ENCODE peak calls at places on chromosomes 11 and 22, in ten cellular contexts. N, G, B, E, D, S, J, F, L and X are unnamed samples. For H3K9me3, the result is how much of the 10 kb centered on the place peaks cover.

GRCh38 chr11:22787565-22788162 is 41.9 kb downstream of the SVIP start:
- DNase-seq in N (peak), G (peak), B (peak), E (peak), D (peak), S (no peak), J (no peak), F (peak), L (no peak), X (peak)

GRCh38 chr11:65662247-65662801 is 392 bp downstream of the RELA start:
- DNase-seq in N (no peak), G (no peak), B (no peak), E (peak), D (no peak), S (no peak), J (no peak), F (no peak), L (no peak), X (no peak)

GRCh38 chr11:125569913-125570621 is 790 bp downstream of the EI24 start:
- DNase-seq in N (no peak), G (no peak), B (no peak), E (no peak), D (peak), S (no peak), J (no peak), F (no peak), L (no peak), X (no peak)

GRCh38 chr11:83609181-83609580 is 323.0 kb upstream of the CCDC90B start:
- DNase-seq in N (no peak), G (no peak), B (no peak), E (no peak), D (no peak), S (no peak), J (no peak), F (no peak), L (no peak), X (no peak)

GRCh38 chr11:74417379-74417804 is 19.2 kb upstream of the PGM2L1 start:
- DNase-seq in N (no peak), G (no peak), B (no peak), E (no peak), D (peak), S (no peak), J (no peak), F (no peak), L (no peak), X (no peak)

GRCh38 chr22:42294034-42294985 is 23.9 kb upstream of the TCF20 start:
- DNase-seq in N (no peak), G (peak), B (no peak), E (peak), D (peak), S (no peak), J (no peak), F (peak), L (no peak), X (no peak)

GRCh38 chr22:49350441-49351121 is 477.1 kb downstream of the BRD1 start:
- DNase-seq in N (no peak), G (peak), B (no peak), E (no peak), D (no peak), S (no peak), J (no peak), F (no peak), L (peak), X (no peak)

GRCh38 chr11:118342503-118343161 is at the start of gene CD3D:
- DNase-seq in N (no peak), G (no peak), B (no peak), E (no peak), D (peak), S (peak), J (no peak), F (no peak), L (no peak), X (peak)

GRCh38 chr22:45090364-45090960 is 73.3 kb upstream of the NUP50 start:
- DNase-seq in N (no peak), G (peak), B (no peak), E (peak), D (no peak), S (no peak), J (no peak), F (peak), L (no peak), X (no peak)

GRCh38 chr11:12281571-12282478 is 95.5 kb upstream of the PARVA start:
- DNase-seq in N (peak), G (peak), B (peak), E (peak), D (peak), S (peak), J (peak), F (peak), L (peak), X (peak)

GRCh38 chr22:22682196-22682595 is 37.8 kb downstream of the GGTLC2 start:
- DNase-seq in N (no peak), G (no peak), B (no peak), E (no peak), D (no peak), S (no peak), J (no peak), F (no peak), L (no peak), X (no peak)

GRCh38 chr11:29263971-29264682 is 752.7 kb downstream of the KCNA4 start:
- DNase-seq in N (no peak), G (no peak), B (no peak), E (peak), D (no peak), S (no peak), J (no peak), F (no peak), L (no peak), X (no peak)

GRCh38 chr11:109247071-109247470 is 174.9 kb upstream of the C11orf87 start:
- DNase-seq in N (no peak), G (no peak), B (no peak), E (no peak), D (no peak), S (no peak), J (no peak), F (no peak), L (no peak), X (no peak)

GRCh38 chr22:23457586-23457985 is 122.5 kb downstream of the IGLL1 start:
- DNase-seq in N (no peak), G (no peak), B (no peak), E (no peak), D (no peak), S (no peak), J (no peak), F (no peak), L (no peak), X (no peak)

GRCh38 chr11:113296447-113297205 is 17.8 kb upstream of the TTC12 start:
- DNase-seq in N (no peak), G (no peak), B (no peak), E (no peak), D (no peak), S (no peak), J (no peak), F (no peak), L (no peak), X (no peak)

GRCh38 chr11:69654660-69655478 is 13.9 kb downstream of the CCND1 start:
- DNase-seq in N (peak), G (no peak), B (no peak), E (no peak), D (no peak), S (no peak), J (no peak), F (no peak), L (peak), X (no peak)

GRCh38 chr22:23037429-23038333 is 32.6 kb upstream of the GNAZ start:
- DNase-seq in N (no peak), G (no peak), B (no peak), E (no peak), D (no peak), S (no peak), J (no peak), F (no peak), L (peak), X (no peak)

GRCh38 chr22:38120359-38121110 is 10.1 kb upstream of the BAIAP2L2 start:
- DNase-seq in N (no peak), G (peak), B (no peak), E (no peak), D (no peak), S (no peak), J (no peak), F (no peak), L (peak), X (no peak)

GRCh38 chr11:125587480-125587879 is 5.2 kb upstream of the STT3A start:
- DNase-seq in N (no peak), G (no peak), B (no peak), E (no peak), D (no peak), S (no peak), J (no peak), F (no peak), L (no peak), X (no peak)

GRCh38 chr11:76824980-76825725 is 35.6 kb upstream of the ACER3 start:
- DNase-seq in N (no peak), G (no peak), B (no peak), E (no peak), D (no peak), S (no peak), J (no peak), F (no peak), L (no peak), X (no peak)

GRCh38 chr11:12187399-12187798 is 77.0 kb downstream of the MICAL2 start:
- DNase-seq in N (no peak), G (no peak), B (no peak), E (peak), D (no peak), S (no peak), J (no peak), F (no peak), L (no peak), X (no peak)

GRCh38 chr22:21064917-21065864 is 19.4 kb downstream of the LRRC74B start:
- DNase-seq in N (no peak), G (no peak), B (no peak), E (no peak), D (no peak), S (no peak), J (no peak), F (no peak), L (peak), X (no peak)

GRCh38 chr22:32080904-32081303 is 37.8 kb downstream of the SLC5A1 start:
- DNase-seq in N (peak), G (peak), B (peak), E (peak), D (peak), S (peak), J (no peak), F (peak), L (no peak), X (no peak)

GRCh38 chr11:109362059-109362458 is 59.9 kb upstream of the C11orf87 start:
- DNase-seq in N (no peak), G (no peak), B (no peak), E (no peak), D (no peak), S (no peak), J (no peak), F (no peak), L (no peak), X (no peak)

GRCh38 chr11:116931206-116931953 is 94.0 kb upstream of the APOA1 start:
- DNase-seq in N (no peak), G (no peak), B (no peak), E (peak), D (peak), S (peak), J (no peak), F (no peak), L (no peak), X (no peak)

GRCh38 chr11:6259638-6260019 is at the start of gene CCKBR:
- DNase-seq in N (no peak), G (peak), B (no peak), E (no peak), D (no peak), S (peak), J (no peak), F (peak), L (peak), X (peak)

GRCh38 chr22:38481162-38481870 is 13.4 kb downstream of the KDELR3 start:
- DNase-seq in N (no peak), G (no peak), B (no peak), E (no peak), D (no peak), S (no peak), J (no peak), F (no peak), L (no peak), X (no peak)

GRCh38 chr11:124865902-124866851 is 945 bp downstream of the ROBO3 start:
- DNase-seq in N (peak), G (peak), B (no peak), E (peak), D (peak), S (peak), J (no peak), F (no peak), L (peak), X (peak)

GRCh38 chr11:44894217-44894617 is 56.5 kb downstream of the TP53I11 start:
- DNase-seq in N (peak), G (peak), B (peak), E (peak), D (peak), S (peak), J (peak), F (peak), L (no peak), X (peak)

GRCh38 chr22:47207846-47208554 is 445.6 kb downstream of the TBC1D22A start:
- DNase-seq in N (no peak), G (no peak), B (no peak), E (no peak), D (no peak), S (no peak), J (no peak), F (no peak), L (peak), X (no peak)

GRCh38 chr22:47209077-47209514 is 446.6 kb downstream of the TBC1D22A start:
- DNase-seq in N (no peak), G (no peak), B (no peak), E (peak), D (no peak), S (no peak), J (no peak), F (no peak), L (peak), X (no peak)

GRCh38 chr22:47210112-47210657 is 447.7 kb downstream of the TBC1D22A start:
- DNase-seq in N (no peak), G (no peak), B (no peak), E (no peak), D (no peak), S (no peak), J (no peak), F (no peak), L (peak), X (no peak)

GRCh38 chr22:47209547-47210023 is 447.1 kb downstream of the TBC1D22A start:
- DNase-seq in N (no peak), G (no peak), B (no peak), E (no peak), D (no peak), S (no peak), J (no peak), F (no peak), L (peak), X (no peak)

DNA sequence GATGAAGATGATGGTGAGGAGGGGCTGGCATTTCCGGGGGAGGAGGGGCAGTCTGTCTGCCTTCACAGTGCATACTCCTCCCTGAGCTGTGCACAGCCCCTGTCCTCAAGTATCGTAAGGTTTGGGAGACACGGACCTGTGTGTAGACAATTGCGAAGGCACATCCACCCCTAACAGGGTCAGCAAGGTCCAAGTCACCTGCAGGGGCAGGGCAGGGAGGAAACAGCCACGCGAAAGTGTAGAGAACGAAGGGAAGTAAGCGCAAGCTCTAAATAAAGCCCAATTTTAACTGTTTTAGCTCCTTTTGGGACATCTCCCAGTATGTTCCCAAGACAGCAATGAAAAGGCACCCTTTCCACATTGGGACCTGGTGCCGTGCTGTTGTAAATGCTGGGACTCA is 448.2 kb downstream of the TBC1D22A start:
- DNase-seq in N (no peak), G (no peak), B (no peak), E (no peak), D (peak), S (no peak), J (no peak), F (no peak), L (no peak), X (no peak)
- H3K9me3 ChIP-seq in N (under half), G (under half), B (under half), E (under half), D (under half), S (under half), J (under half), F (under half), L (under half), X (under half)

DNA sequence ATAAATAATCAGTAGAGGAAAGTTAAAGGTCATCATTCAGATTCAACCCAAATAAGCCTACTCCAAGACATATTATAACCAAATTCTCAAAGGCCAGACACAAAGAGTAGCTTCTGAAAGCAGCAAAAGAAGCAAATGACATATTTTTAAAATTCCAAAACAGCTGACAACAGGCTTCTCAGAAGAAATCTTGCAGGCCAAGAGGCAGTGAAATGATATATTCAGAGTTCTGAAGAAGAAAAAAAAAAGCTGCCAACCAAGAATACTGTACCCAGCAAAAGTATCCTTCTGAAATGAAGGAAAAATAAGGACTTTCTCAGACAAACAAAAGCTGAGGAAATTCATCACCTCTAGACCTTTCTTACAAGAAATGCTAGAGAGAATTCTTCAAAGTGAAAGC is 787.1 kb upstream of the TENM4 start:
- DNase-seq in N (no peak), G (no peak), B (no peak), E (no peak), D (no peak), S (no peak), J (no peak), F (no peak), L (no peak), X (no peak)
- H3K9me3 ChIP-seq in N (under half), G (under half), B (under half), E (under half), D (under half), S (under half), J (under half), F (under half), L (under half), X (under half)

GRCh38 chr22:47586038-47586437 is 823.6 kb downstream of the TBC1D22A start:
- DNase-seq in N (no peak), G (no peak), B (peak), E (no peak), D (no peak), S (no peak), J (no peak), F (no peak), L (no peak), X (no peak)
- H3K9me3 ChIP-seq in N (under half), G (under half), B (under half), E (under half), D (under half), S (under half), J (under half), F (under half), L (under half), X (under half)

GRCh38 chr11:120354779-120355178 is 18.6 kb downstream of the ARHGEF12 start:
- DNase-seq in N (no peak), G (no peak), B (no peak), E (no peak), D (no peak), S (no peak), J (no peak), F (no peak), L (no peak), X (no peak)

GRCh38 chr11:120357620-120358019 is 21.4 kb downstream of the ARHGEF12 start:
- DNase-seq in N (no peak), G (no peak), B (no peak), E (no peak), D (no peak), S (no peak), J (no peak), F (no peak), L (no peak), X (no peak)

GRCh38 chr11:120354068-120354467 is 17.9 kb downstream of the ARHGEF12 start:
- DNase-seq in N (no peak), G (no peak), B (no peak), E (no peak), D (no peak), S (no peak), J (no peak), F (no peak), L (no peak), X (no peak)

GRCh38 chr11:120350637-120351036 is 14.4 kb downstream of the ARHGEF12 start:
- DNase-seq in N (no peak), G (no peak), B (no peak), E (no peak), D (no peak), S (no peak), J (no peak), F (no peak), L (no peak), X (no peak)

DNA sequence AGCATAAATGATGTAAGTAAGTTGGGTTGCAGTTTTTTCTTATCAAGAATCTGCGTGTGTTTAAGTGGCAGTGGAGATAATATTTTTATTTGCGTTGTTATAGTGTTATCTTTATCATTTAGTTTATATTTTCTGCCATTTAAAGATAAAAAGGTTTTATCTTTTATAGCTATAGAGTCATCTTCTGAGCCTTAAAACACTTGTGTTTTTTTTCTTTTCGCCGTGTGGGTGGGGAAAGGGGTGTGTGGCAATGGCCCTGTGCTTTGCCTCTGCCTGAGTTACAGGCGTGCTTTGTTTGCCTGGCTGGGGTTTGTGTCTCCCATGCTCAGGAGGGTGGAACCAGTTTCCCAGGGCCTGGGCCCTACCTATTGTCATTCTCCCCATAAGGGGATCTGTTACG is 16.2 kb downstream of the ARHGEF12 start:
- DNase-seq in N (no peak), G (peak), B (no peak), E (peak), D (no peak), S (no peak), J (no peak), F (no peak), L (no peak), X (no peak)
- H3K9me3 ChIP-seq in N (under half), G (under half), B (under half), E (under half), D (under half), S (under half), J (under half), F (under half), L (under half), X (under half)

GRCh38 chr11:3357994-3358676 is 20.8 kb downstream of the ZNF195 start:
- DNase-seq in N (no peak), G (no peak), B (no peak), E (no peak), D (no peak), S (no peak), J (no peak), F (no peak), L (no peak), X (no peak)

GRCh38 chr11:3359092-3359824 is 19.7 kb downstream of the ZNF195 start:
- DNase-seq in N (no peak), G (no peak), B (no peak), E (no peak), D (no peak), S (no peak), J (no peak), F (no peak), L (no peak), X (no peak)

GRCh38 chr11:3356858-3357257 is 22.1 kb downstream of the ZNF195 start:
- DNase-seq in N (no peak), G (no peak), B (no peak), E (no peak), D (no peak), S (no peak), J (no peak), F (no peak), L (no peak), X (no peak)

GRCh38 chr11:3353066-3353465 is 25.9 kb downstream of the ZNF195 start:
- DNase-seq in N (no peak), G (no peak), B (no peak), E (no peak), D (no peak), S (no peak), J (no peak), F (no peak), L (no peak), X (no peak)

DNA sequence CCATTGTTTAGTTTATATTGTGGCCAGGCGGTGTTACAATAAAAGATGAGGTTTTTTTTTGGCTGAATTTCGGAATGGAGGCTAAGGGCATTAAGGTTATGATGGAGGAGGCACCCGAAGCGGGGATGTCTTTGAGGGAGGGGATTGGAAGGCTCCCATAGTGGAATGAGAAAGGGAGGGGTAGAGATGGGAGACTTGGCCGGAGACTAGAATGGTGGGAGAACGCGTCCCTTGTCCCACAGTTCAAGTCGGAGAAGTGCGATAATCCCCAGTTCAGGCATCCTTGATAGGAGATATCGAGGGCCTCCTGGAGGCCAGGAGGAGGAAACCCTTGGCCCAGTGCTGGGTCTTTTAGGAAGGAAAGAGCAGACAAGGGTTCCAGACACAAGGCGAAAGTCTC is 21.6 kb downstream of the ZNF195 start:
- DNase-seq in N (no peak), G (no peak), B (no peak), E (no peak), D (no peak), S (no peak), J (no peak), F (no peak), L (no peak), X (no peak)
- H3K9me3 ChIP-seq in N (half or more), G (half or more), B (half or more), E (under half), D (under half), S (half or more), J (under half), F (half or more), L (half or more), X (half or more)